ENCODE peak calls at places on chromosomes 3 and 15, in seven cellular contexts. O is epithelial cell of esophagus, V is NCI-H774, P is amniotic epithelial cell, X is EL, M is NCI-H2081 treated with DMSO at 0.1 percent for 48 hours, A is T-cell. K is an unnamed sample.

GRCh38 chr3:72629191-72629611 is 219.0 kb downstream of the SHQ1 start:
- DNase-seq in V (no peak), X (no peak), A (no peak), P (peak), M (no peak), O (peak), K (no peak)

GRCh38 chr15:81016253-81017068 is 15.7 kb downstream of the TLNRD1 start:
- DNase-seq in X (no peak), V (no peak), O (no peak), M (no peak), P (no peak), A (no peak), K (no peak)

GRCh38 chr15:52151353-52151752 is 38.8 kb upstream of the BCL2L10 start:
- DNase-seq in X (no peak), O (no peak), V (no peak), A (no peak), M (no peak), P (no peak), K (no peak)

GRCh38 chr3:53804697-53805462 is 41.3 kb downstream of the CHDH start:
- DNase-seq in A (no peak), P (peak), O (peak), X (peak), V (no peak), M (no peak), K (no peak)

GRCh38 chr3:104392327-104392726 is 974.4 kb upstream of the ALCAM start:
- DNase-seq in M (no peak), X (no peak), A (no peak), P (no peak), V (no peak), O (no peak), K (no peak)

GRCh38 chr15:74529911-74530310 is 11.1 kb upstream of the ARID3B start:
- DNase-seq in M (no peak), X (peak), A (no peak), O (peak), V (no peak), P (peak), K (peak)

GRCh38 chr3:112133606-112134334 is 722 bp upstream of the GCSAM start:
- DNase-seq in O (no peak), P (no peak), A (no peak), X (no peak), V (no peak), M (no peak), K (no peak)

GRCh38 chr3:109804697-109805096 is 467.4 kb upstream of the DPPA4 start:
- DNase-seq in V (no peak), A (no peak), O (peak), P (no peak), M (no peak), X (no peak), K (no peak)

GRCh38 chr3:172595648-172596393 is 72.6 kb upstream of the TNFSF10 start:
- DNase-seq in P (peak), M (peak), O (peak), X (peak), A (peak), V (peak), K (peak)

GRCh38 chr3:49493901-49494300 is 23.8 kb downstream of the DAG1 start:
- DNase-seq in O (no peak), X (no peak), M (no peak), P (peak), A (no peak), V (no peak), K (no peak)

GRCh38 chr3:123635717-123636116 is 50.9 kb upstream of the HACD2 start:
- DNase-seq in A (no peak), P (no peak), X (no peak), M (no peak), O (no peak), V (no peak), K (no peak)

GRCh38 chr3:197019535-197019934 is 10.1 kb downstream of the MELTF start:
- DNase-seq in M (no peak), A (no peak), O (no peak), P (no peak), V (no peak), X (no peak), K (no peak)

GRCh38 chr3:48535578-48535977 is 21.0 kb downstream of the PFKFB4 start:
- DNase-seq in V (no peak), X (no peak), M (no peak), O (peak), A (no peak), P (no peak), K (no peak)

GRCh38 chr3:56702487-56703315 is 19.6 kb upstream of the TASOR start:
- DNase-seq in V (peak), A (peak), X (peak), O (peak), P (peak), M (no peak), K (peak)

GRCh38 chr15:94383706-94384105 is 152.3 kb downstream of the MCTP2 start:
- DNase-seq in X (peak), P (peak), A (no peak), V (no peak), M (no peak), O (peak), K (no peak)

GRCh38 chr15:46413799-46414198 is 779.0 kb downstream of the SQOR start:
- DNase-seq in X (peak), A (no peak), M (no peak), O (peak), P (peak), V (no peak), K (no peak)

GRCh38 chr3:154862265-154862664 is 217.9 kb upstream of the MME start:
- DNase-seq in X (peak), O (peak), V (no peak), M (no peak), A (no peak), P (peak), K (no peak)

GRCh38 chr3:45958333-45958791 is 15.1 kb downstream of the CXCR6 start:
- DNase-seq in A (no peak), V (no peak), X (peak), M (no peak), O (no peak), P (no peak), K (no peak)

GRCh38 chr15:34969340-34970097 is at the start of gene AQR:
- DNase-seq in A (peak), O (peak), V (peak), X (peak), M (peak), P (peak), K (peak)

GRCh38 chr15:42355291-42355690 is 4.0 kb upstream of the CAPN3 start:
- DNase-seq in A (no peak), O (no peak), X (no peak), P (no peak), M (no peak), V (no peak), K (no peak)

GRCh38 chr15:43270676-43271306 is 4.1 kb upstream of the TGM5 start:
- DNase-seq in M (no peak), O (no peak), P (no peak), A (no peak), V (no peak), X (no peak), K (no peak)

GRCh38 chr3:140541975-140542653 is 135.8 kb upstream of the TRIM42 start:
- DNase-seq in A (no peak), V (no peak), P (no peak), M (no peak), X (no peak), O (peak), K (no peak)

GRCh38 chr15:25691544-25692430 is 171.3 kb downstream of the ATP10A start:
- DNase-seq in A (no peak), X (no peak), M (no peak), P (no peak), V (no peak), O (no peak), K (no peak)